ENCODE peak calls at places on chromosomes 11 and 22, in seven cellular contexts. X, C, L, D, M, S and T are unnamed samples.
A peak's percentile ranks its signal among the peaks of the same experiment; 100 is the strongest.

GRCh38 chr11:76978818-76979217 is 55.4 kb upstream of the B3GNT6 start:
- DNase-seq in X (no peak), C (no peak), L (no peak), D (no peak), M (no peak), S (no peak), T (no peak)

GRCh38 chr11:16881074-16881709 is 133.0 kb downstream of the PLEKHA7 start:
- DNase-seq in X (peak; percentile 30), C (peak; percentile 69), L (peak; percentile 67), D (peak; percentile 69), M (no peak), S (peak; percentile 13), T (peak; percentile 68)

GRCh38 chr11:68855205-68855978 is 13.7 kb upstream of the CPT1A start:
- DNase-seq in X (peak; percentile 64), C (peak; percentile 80), L (no peak), D (peak; percentile 58), M (no peak), S (peak; percentile 55), T (no peak)

GRCh38 chr11:124740277-124740882 is 638 bp downstream of the NRGN start:
- DNase-seq in X (peak; percentile 43), C (no peak), L (peak; percentile 7), D (peak; percentile 77), M (no peak), S (no peak), T (no peak)

GRCh38 chr11:94558932-94559331 is 8.2 kb upstream of the PIWIL4 start:
- DNase-seq in X (no peak), C (no peak), L (no peak), D (no peak), M (no peak), S (no peak), T (no peak)

GRCh38 chr11:67441082-67441683 is 2.1 kb downstream of the CORO1B start:
- DNase-seq in X (no peak), C (no peak), L (no peak), D (no peak), M (no peak), S (no peak), T (no peak)

GRCh38 chr11:85947431-85948272 is 92.5 kb downstream of the CCDC83 start:
- DNase-seq in X (no peak), C (peak; percentile 96), L (no peak), D (no peak), M (peak; percentile 83), S (peak; percentile 93), T (peak; percentile 83)

GRCh38 chr11:2592559-2593392 is 107.0 kb downstream of the KCNQ1OT1 start:
- DNase-seq in X (no peak), C (no peak), L (no peak), D (peak; percentile 30), M (no peak), S (no peak), T (no peak)

GRCh38 chr22:36010913-36011312 is 17.7 kb downstream of the RBFOX2 start:
- DNase-seq in X (no peak), C (peak; percentile 72), L (no peak), D (no peak), M (no peak), S (peak; percentile 92), T (no peak)

GRCh38 chr22:22691055-22691454 is 46.6 kb downstream of the GGTLC2 start:
- DNase-seq in X (no peak), C (peak; percentile 30), L (no peak), D (no peak), M (no peak), S (no peak), T (no peak)

GRCh38 chr22:49418341-49418894 is 409.3 kb downstream of the BRD1 start:
- DNase-seq in X (no peak), C (no peak), L (no peak), D (no peak), M (no peak), S (no peak), T (no peak)

GRCh38 chr22:31104869-31105268 is 2.5 kb downstream of the SELENOM start:
- DNase-seq in X (peak; percentile 93), C (no peak), L (no peak), D (no peak), M (no peak), S (no peak), T (no peak)

GRCh38 chr11:57481915-57482781 is 21.8 kb downstream of the RTN4RL2 start:
- DNase-seq in X (peak; percentile 44), C (no peak), L (no peak), D (no peak), M (no peak), S (no peak), T (no peak)

GRCh38 chr11:2982214-2982613 is 9.9 kb downstream of the NAP1L4 start:
- DNase-seq in X (no peak), C (no peak), L (no peak), D (no peak), M (no peak), S (no peak), T (no peak)

GRCh38 chr11:70095541-70096252 is 17.6 kb downstream of the ANO1 start:
- DNase-seq in X (no peak), C (no peak), L (no peak), D (no peak), M (no peak), S (peak; percentile 27), T (no peak)

GRCh38 chr11:120666121-120666639 is 154.6 kb downstream of the GRIK4 start:
- DNase-seq in X (peak; percentile 52), C (no peak), L (no peak), D (no peak), M (no peak), S (no peak), T (no peak)

GRCh38 chr11:66547662-66548009 is 933 bp downstream of the ACTN3 start:
- DNase-seq in X (peak; percentile 73), C (no peak), L (no peak), D (no peak), M (no peak), S (no peak), T (no peak)

GRCh38 chr22:33803371-33803770 is 116.9 kb downstream of the LARGE1 start:
- DNase-seq in X (no peak), C (peak; percentile 70), L (no peak), D (no peak), M (no peak), S (peak; percentile 98), T (peak; percentile 93)

GRCh38 chr11:114496915-114497314 is 57.6 kb downstream of the REXO2 start:
- DNase-seq in X (no peak), C (no peak), L (no peak), D (no peak), M (no peak), S (no peak), T (no peak)

GRCh38 chr11:125435461-125436238 is 60.4 kb downstream of the FEZ1 start:
- DNase-seq in X (no peak), C (peak; percentile 16), L (no peak), D (no peak), M (no peak), S (peak; percentile 19), T (no peak)

GRCh38 chr11:133917921-133918605 is 38.7 kb downstream of the IGSF9B start:
- DNase-seq in X (peak; percentile 66), C (no peak), L (no peak), D (no peak), M (no peak), S (no peak), T (no peak)

GRCh38 chr11:42631223-42631843 is 680.5 kb upstream of the API5 start:
- DNase-seq in X (peak; percentile 40), C (peak; percentile 34), L (no peak), D (no peak), M (no peak), S (no peak), T (peak; percentile 64)

GRCh38 chr22:27278986-27279385 is 522.6 kb downstream of the MN1 start:
- DNase-seq in X (no peak), C (no peak), L (no peak), D (no peak), M (no peak), S (no peak), T (no peak)

GRCh38 chr11:71304491-71304890 is 52.1 kb upstream of the SHANK2 start:
- DNase-seq in X (no peak), C (no peak), L (no peak), D (no peak), M (no peak), S (no peak), T (no peak)

GRCh38 chr11:67378544-67378943 is 5.1 kb upstream of the CLCF1 start:
- DNase-seq in X (no peak), C (no peak), L (no peak), D (no peak), M (no peak), S (no peak), T (no peak)

GRCh38 chr11:62792193-62792575 is 378 bp upstream of the TMEM223 start:
- DNase-seq in X (peak; percentile 46), C (no peak), L (no peak), D (no peak), M (no peak), S (peak; percentile 18), T (no peak)

GRCh38 chr22:49756201-49756600 is 71.5 kb downstream of the BRD1 start:
- DNase-seq in X (no peak), C (no peak), L (no peak), D (no peak), M (no peak), S (no peak), T (no peak)

GRCh38 chr11:57885298-57886035 is 123.9 kb downstream of the CTNND1 start:
- DNase-seq in X (peak; percentile 65), C (peak; percentile 11), L (no peak), D (no peak), M (no peak), S (peak; percentile 42), T (peak; percentile 30)

GRCh38 chr22:24525416-24526037 is 29.4 kb downstream of the GUCD1 start:
- DNase-seq in X (peak; percentile 92), C (peak; percentile 77), L (peak; percentile 70), D (peak; percentile 82), M (peak; percentile 95), S (peak; percentile 65), T (no peak)

GRCh38 chr11:12216542-12217422 is 106.4 kb downstream of the MICAL2 start:
- DNase-seq in X (no peak), C (peak; percentile 80), L (no peak), D (no peak), M (no peak), S (peak; percentile 36), T (no peak)

GRCh38 chr22:20062043-20062765 is 17.8 kb upstream of the DGCR8 start:
- DNase-seq in X (no peak), C (no peak), L (no peak), D (no peak), M (no peak), S (no peak), T (no peak)
- H3K27ac ChIP-seq in X (no peak overlapping the region), C (no peak overlapping the region), L (no peak overlapping the region), D (peak overlapping the region; percentile 11), M (no peak overlapping the region), S (no peak overlapping the region), T (no peak overlapping the region)

GRCh38 chr22:38153821-38154562 is 27.6 kb downstream of the PLA2G6 start:
- DNase-seq in X (peak; percentile 76), C (no peak), L (peak; percentile 16), D (no peak), M (no peak), S (no peak), T (no peak)
- TF ChIP-seq CTCF in X (peak; percentile 56), C (no peak), L (no peak), D (no peak), M (no peak), S (peak; percentile 14), T (peak; percentile 74)

GRCh38 chr11:117928818-117929567 is at the start of gene TMPRSS13:
- DNase-seq in X (peak; percentile 55), C (no peak), L (peak; percentile 33), D (peak; percentile 83), M (no peak), S (no peak), T (peak; percentile 24)
- H3K27ac ChIP-seq in X (no peak within 1 kb of the TSS), C (no peak within 1 kb of the TSS), L (peak within 1 kb of the TSS; percentile 40), D (peak within 1 kb of the TSS; percentile 61), M (no peak within 1 kb of the TSS), S (no peak within 1 kb of the TSS), T (no peak within 1 kb of the TSS)

GRCh38 chr22:19291218-19291579 is 320 bp downstream of the CLTCL1 start:
- DNase-seq in X (peak; percentile 50), C (peak; percentile 20), L (peak; percentile 28), D (peak; percentile 65), M (no peak), S (no peak), T (no peak)
- TF ChIP-seq CTCF in X (no peak), C (no peak), L (no peak), D (no peak), M (no peak), S (no peak), T (no peak)